ENCODE peak calls at places on chromosomes 5 and 9, in ten cellular contexts. X is foreskin keratinocyte; P is CD8-positive, alpha-beta memory T cell; M is prostate gland; T is HCT116; O is IMR-90; L is thoracic aorta; C is uterus; E is psoas muscle; Q is neuronal stem cell. U is an unnamed sample. For H3K27me3, the result is how much of the 10 kb centered on the place peaks cover.

GRCh38 chr5:157473383-157474370 is 13.7 kb downstream of the NIPAL4 start:
- DNase-seq in X (no peak), P (no peak), M (no peak), T (no peak), O (peak), L (no peak), C (no peak), E (no peak), Q (no peak), U (no peak)

GRCh38 chr5:7878381-7878873 is 9.5 kb downstream of the MTRR start:
- DNase-seq in X (no peak), P (no peak), M (no peak), T (no peak), O (peak), L (no peak), C (no peak), E (no peak), Q (no peak), U (no peak)

GRCh38 chr5:133718457-133718856 is 106.1 kb upstream of the FSTL4 start:
- DNase-seq in X (no peak), P (no peak), M (no peak), T (no peak), O (no peak), L (no peak), C (no peak), E (no peak), Q (no peak), U (no peak)

GRCh38 chr5:591746-592145 is 20.4 kb upstream of the CEP72 start:
- DNase-seq in X (no peak), P (no peak), M (no peak), T (no peak), O (no peak), L (no peak), C (no peak), E (no peak), Q (no peak), U (peak)

GRCh38 chr9:110895141-110895912 is 142.9 kb downstream of the LPAR1 start:
- DNase-seq in X (no peak), P (no peak), M (no peak), T (no peak), O (no peak), L (no peak), C (peak), E (peak), Q (no peak), U (no peak)

GRCh38 chr9:3879731-3880493 is 354.1 kb upstream of the RFX3 start:
- DNase-seq in X (peak), P (no peak), M (peak), T (no peak), O (no peak), L (no peak), C (no peak), E (peak), Q (no peak), U (no peak)

GRCh38 chr9:128124873-128125574 is 2.5 kb downstream of the PTGES2 start:
- DNase-seq in X (no peak), P (peak), M (peak), T (peak), O (peak), L (no peak), C (peak), E (peak), Q (peak), U (peak)

GRCh38 chr9:93659044-93659836 is 82.9 kb downstream of the PHF2 start:
- DNase-seq in X (no peak), P (no peak), M (no peak), T (no peak), O (no peak), L (no peak), C (no peak), E (peak), Q (no peak), U (no peak)

GRCh38 chr5:110784901-110785300 is 46.1 kb downstream of the SLC25A46 start:
- DNase-seq in X (no peak), P (no peak), M (no peak), T (no peak), O (peak), L (no peak), C (no peak), E (no peak), Q (no peak), U (no peak)

GRCh38 chr9:116153765-116154333 is at the start of gene PAPPA:
- DNase-seq in X (no peak), P (no peak), M (no peak), T (no peak), O (no peak), L (no peak), C (peak), E (no peak), Q (no peak), U (no peak)

GRCh38 chr9:981491-981898 is 5.0 kb downstream of the DMRT3 start:
- DNase-seq in X (no peak), P (no peak), M (no peak), T (no peak), O (no peak), L (no peak), C (no peak), E (no peak), Q (no peak), U (no peak)

GRCh38 chr5:149402291-149402690 is 23.2 kb upstream of the IL17B start:
- DNase-seq in X (no peak), P (no peak), M (no peak), T (no peak), O (no peak), L (no peak), C (no peak), E (no peak), Q (no peak), U (no peak)

GRCh38 chr5:112914584-112914983 is 7.4 kb downstream of the REEP5 start:
- DNase-seq in X (peak), P (no peak), M (no peak), T (no peak), O (peak), L (no peak), C (no peak), E (no peak), Q (no peak), U (no peak)
- H3K27ac ChIP-seq in X (no peak), P (no peak), M (no peak), T (no peak), O (no peak), L (peak), C (no peak), E (no peak), Q (no peak), U (no peak)

DNA sequence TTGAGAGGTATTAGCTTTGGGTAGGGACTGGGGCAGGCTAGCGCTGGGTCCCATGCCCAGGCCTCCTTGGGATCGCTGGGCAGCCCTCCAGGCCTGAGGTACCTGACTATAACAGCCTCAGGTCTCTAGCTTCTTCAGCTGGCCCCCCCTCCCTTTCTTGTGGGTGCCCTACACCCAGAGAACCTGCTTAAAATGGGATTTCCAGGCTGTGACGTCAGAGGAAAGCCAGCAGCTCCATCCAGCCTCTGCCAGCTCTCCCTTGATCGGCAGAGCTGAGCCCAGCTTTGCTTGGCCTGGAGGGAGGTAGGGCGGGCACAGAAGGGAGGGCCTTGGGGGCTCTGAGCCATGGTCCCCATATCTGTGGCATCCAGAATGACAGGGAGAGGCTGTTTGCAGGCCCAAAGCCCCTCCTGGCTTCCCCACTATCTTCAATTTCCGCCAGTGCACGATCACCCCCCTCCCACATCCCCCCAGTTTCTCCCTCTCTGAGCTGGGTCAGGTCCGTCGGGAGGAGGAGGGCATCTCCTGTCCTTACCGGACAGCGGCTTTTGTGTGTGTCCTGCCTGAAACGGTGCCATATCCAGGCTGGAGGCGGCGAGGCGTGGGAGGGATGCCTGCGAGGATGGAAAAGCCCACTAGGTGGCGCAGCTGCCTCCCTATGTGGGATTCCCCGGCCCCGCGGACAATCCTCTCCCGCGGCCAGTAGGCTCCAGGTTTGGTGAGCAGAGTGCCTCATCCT is 10.8 kb downstream of the REEP2 start:
- DNase-seq in X (peak), P (peak), M (peak), T (peak), O (peak), L (peak), C (peak), E (peak), Q (peak), U (peak)
- H3K27me3 ChIP-seq in X (under half), P (under half), M (under half), T (under half), O (under half), L (under half), C (under half), E (under half), Q (under half), U (under half)

DNA sequence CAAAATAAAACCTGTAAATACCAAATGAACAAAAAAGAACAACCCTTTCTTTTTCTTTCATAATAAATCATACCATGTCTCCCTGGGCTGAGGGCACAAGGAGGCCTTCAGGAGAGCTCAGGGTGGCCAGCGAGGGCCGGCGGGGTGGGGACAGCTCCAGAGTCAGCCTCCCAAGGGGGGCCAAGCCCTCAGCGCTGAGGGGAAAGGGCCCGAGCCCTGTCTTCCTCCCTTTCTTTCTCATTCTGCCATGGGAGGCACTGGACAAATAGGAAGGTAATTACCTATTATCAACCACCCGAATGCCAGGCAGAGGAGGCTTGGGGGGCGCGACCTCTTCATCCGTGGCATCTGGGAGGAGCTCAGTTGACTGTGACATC is 83.5 kb downstream of the PRRT1B start:
- DNase-seq in X (no peak), P (no peak), M (no peak), T (no peak), O (no peak), L (no peak), C (no peak), E (no peak), Q (no peak), U (no peak)
- H3K27ac ChIP-seq in X (no peak), P (peak), M (no peak), T (no peak), O (no peak), L (no peak), C (no peak), E (peak), Q (no peak), U (no peak)

GRCh38 chr9:137374131-137374845 is 48.7 kb downstream of the EXD3 start:
- DNase-seq in X (no peak), P (no peak), M (no peak), T (no peak), O (no peak), L (no peak), C (no peak), E (peak), Q (no peak), U (no peak)

GRCh38 chr9:137379761-137380161 is 43.2 kb downstream of the EXD3 start:
- DNase-seq in X (no peak), P (no peak), M (no peak), T (no peak), O (no peak), L (no peak), C (no peak), E (peak), Q (no peak), U (no peak)

GRCh38 chr9:137373611-137373980 is 49.4 kb downstream of the EXD3 start:
- DNase-seq in X (no peak), P (no peak), M (no peak), T (no peak), O (no peak), L (no peak), C (no peak), E (peak), Q (peak), U (no peak)

GRCh38 chr9:137375321-137376058 is 47.5 kb downstream of the EXD3 start:
- DNase-seq in X (no peak), P (no peak), M (no peak), T (no peak), O (no peak), L (no peak), C (no peak), E (no peak), Q (no peak), U (no peak)

GRCh38 chr9:137376386-137376785 is 46.6 kb downstream of the EXD3 start:
- DNase-seq in X (no peak), P (no peak), M (no peak), T (no peak), O (no peak), L (no peak), C (no peak), E (no peak), Q (no peak), U (no peak)
- H3K27me3 ChIP-seq in X (under half), P (under half), M (under half), T (under half), O (under half), L (under half), C (under half), E (under half), Q (under half), U (under half)

GRCh38 chr9:89418112-89418872 is 79.6 kb downstream of the SEMA4D start:
- DNase-seq in X (no peak), P (no peak), M (no peak), T (no peak), O (no peak), L (no peak), C (no peak), E (no peak), Q (no peak), U (no peak)
- H3K27ac ChIP-seq in X (no peak), P (peak), M (no peak), T (no peak), O (no peak), L (no peak), C (no peak), E (no peak), Q (no peak), U (no peak)

GRCh38 chr5:146588806-146589355 is 72.9 kb upstream of the GPR151 start:
- DNase-seq in X (no peak), P (no peak), M (no peak), T (no peak), O (no peak), L (no peak), C (no peak), E (no peak), Q (no peak), U (no peak)

GRCh38 chr5:146584750-146585149 is 68.8 kb upstream of the GPR151 start:
- DNase-seq in X (no peak), P (no peak), M (no peak), T (no peak), O (no peak), L (no peak), C (no peak), E (no peak), Q (no peak), U (no peak)

GRCh38 chr5:146588331-146588730 is 72.3 kb upstream of the GPR151 start:
- DNase-seq in X (peak), P (no peak), M (no peak), T (no peak), O (no peak), L (no peak), C (no peak), E (no peak), Q (no peak), U (no peak)

GRCh38 chr5:146582015-146582414 is 66.0 kb upstream of the GPR151 start:
- DNase-seq in X (no peak), P (no peak), M (no peak), T (no peak), O (no peak), L (no peak), C (no peak), E (no peak), Q (no peak), U (no peak)

GRCh38 chr5:146586752-146587151 is 70.8 kb upstream of the GPR151 start:
- DNase-seq in X (no peak), P (no peak), M (no peak), T (no peak), O (no peak), L (no peak), C (no peak), E (no peak), Q (no peak), U (no peak)
- H3K27me3 ChIP-seq in X (under half), P (under half), M (under half), T (under half), O (under half), L (under half), C (under half), E (under half), Q (under half), U (under half)